ENCODE peak calls at places on chromosomes 4 and X, in seven cellular contexts. L, D, Z, J, H, P and Q are unnamed samples.

GRCh38 chr4:182163180-182163579 is 80.0 kb upstream of the TENM3 start:
- DNase-seq in L (no peak), D (no peak), Z (no peak), J (no peak), H (no peak), P (no peak), Q (no peak)

GRCh38 chr4:139875456-139875855 is 209.8 kb downstream of the MGST2 start:
- DNase-seq in L (no peak), D (no peak), Z (no peak), J (no peak), H (no peak), P (no peak), Q (no peak)

GRCh38 chr4:141669501-141669900 is 33.1 kb downstream of the IL15 start:
- DNase-seq in L (peak), D (no peak), Z (no peak), J (no peak), H (peak), P (no peak), Q (no peak)

GRCh38 chr4:21248336-21248735 is 548.1 kb downstream of the PACRGL start:
- DNase-seq in L (no peak), D (no peak), Z (no peak), J (no peak), H (no peak), P (no peak), Q (no peak)

GRCh38 chrX:23810279-23810678 is 27.3 kb downstream of the SAT1 start:
- DNase-seq in L (no peak), D (no peak), Z (no peak), J (no peak), H (no peak), P (no peak), Q (no peak)

GRCh38 chr4:140816806-140817205 is 60.6 kb upstream of the TBC1D9 start:
- DNase-seq in L (no peak), D (no peak), Z (no peak), J (no peak), H (no peak), P (no peak), Q (no peak)

GRCh38 chr4:146567396-146567795 is 45.7 kb upstream of the SLC10A7 start:
- DNase-seq in L (peak), D (no peak), Z (peak), J (no peak), H (peak), P (no peak), Q (no peak)

GRCh38 chrX:72029473-72030411 is 102.0 kb downstream of the RTL5 start:
- DNase-seq in L (peak), D (no peak), Z (peak), J (peak), H (peak), P (peak), Q (no peak)

GRCh38 chr4:107380190-107380589 is 339.8 kb downstream of the PAPSS1 start:
- DNase-seq in L (no peak), D (no peak), Z (no peak), J (no peak), H (no peak), P (no peak), Q (no peak)

GRCh38 chr4:139524062-139524631 is 31.9 kb downstream of the SETD7 start:
- DNase-seq in L (no peak), D (no peak), Z (peak), J (no peak), H (peak), P (no peak), Q (no peak)

GRCh38 chr4:11966782-11967181 is 538.1 kb upstream of the HS3ST1 start:
- DNase-seq in L (no peak), D (no peak), Z (no peak), J (no peak), H (no peak), P (no peak), Q (no peak)

GRCh38 chr4:86401826-86402225 is 42.0 kb upstream of the MAPK10 start:
- DNase-seq in L (peak), D (no peak), Z (no peak), J (no peak), H (no peak), P (no peak), Q (no peak)

GRCh38 chrX:115609621-115610020 is 48.6 kb downstream of the PLS3 start:
- DNase-seq in L (no peak), D (no peak), Z (no peak), J (no peak), H (no peak), P (no peak), Q (no peak)

GRCh38 chrX:39705299-39705698 is 392.5 kb downstream of the BCOR start:
- DNase-seq in L (peak), D (peak), Z (peak), J (no peak), H (peak), P (peak), Q (no peak)

GRCh38 chrX:107485019-107485418 is 35.6 kb downstream of the FRMPD3 start:
- DNase-seq in L (peak), D (no peak), Z (peak), J (no peak), H (peak), P (no peak), Q (no peak)

GRCh38 chr4:79653871-79654270 is 245.8 kb upstream of the GK2 start:
- DNase-seq in L (no peak), D (no peak), Z (no peak), J (no peak), H (no peak), P (no peak), Q (no peak)

GRCh38 chr4:136927172-136927571 is 605.1 kb downstream of the PCDH18 start:
- DNase-seq in L (peak), D (no peak), Z (peak), J (no peak), H (peak), P (no peak), Q (no peak)

GRCh38 chrX:49106930-49107329 is 16.6 kb downstream of the GPKOW start:
- DNase-seq in L (peak), D (peak), Z (peak), J (no peak), H (peak), P (peak), Q (no peak)

GRCh38 chrX:51837926-51838325 is 55.5 kb upstream of the MAGED1 start:
- DNase-seq in L (peak), D (peak), Z (peak), J (no peak), H (peak), P (no peak), Q (no peak)

GRCh38 chr4:7462509-7462971 is 27.8 kb upstream of the PSAPL1 start:
- DNase-seq in L (no peak), D (peak), Z (peak), J (no peak), H (peak), P (peak), Q (no peak)

GRCh38 chr4:169079942-169080827 is 70.1 kb upstream of the CBR4 start:
- DNase-seq in L (peak), D (peak), Z (peak), J (no peak), H (peak), P (no peak), Q (no peak)

GRCh38 chr4:8341691-8342090 is 72.1 kb downstream of the HTRA3 start:
- DNase-seq in L (no peak), D (no peak), Z (no peak), J (peak), H (no peak), P (no peak), Q (peak)

GRCh38 chr4:10295326-10295725 is 161.9 kb downstream of the ZNF518B start:
- DNase-seq in L (no peak), D (no peak), Z (no peak), J (no peak), H (no peak), P (no peak), Q (no peak)

DNA sequence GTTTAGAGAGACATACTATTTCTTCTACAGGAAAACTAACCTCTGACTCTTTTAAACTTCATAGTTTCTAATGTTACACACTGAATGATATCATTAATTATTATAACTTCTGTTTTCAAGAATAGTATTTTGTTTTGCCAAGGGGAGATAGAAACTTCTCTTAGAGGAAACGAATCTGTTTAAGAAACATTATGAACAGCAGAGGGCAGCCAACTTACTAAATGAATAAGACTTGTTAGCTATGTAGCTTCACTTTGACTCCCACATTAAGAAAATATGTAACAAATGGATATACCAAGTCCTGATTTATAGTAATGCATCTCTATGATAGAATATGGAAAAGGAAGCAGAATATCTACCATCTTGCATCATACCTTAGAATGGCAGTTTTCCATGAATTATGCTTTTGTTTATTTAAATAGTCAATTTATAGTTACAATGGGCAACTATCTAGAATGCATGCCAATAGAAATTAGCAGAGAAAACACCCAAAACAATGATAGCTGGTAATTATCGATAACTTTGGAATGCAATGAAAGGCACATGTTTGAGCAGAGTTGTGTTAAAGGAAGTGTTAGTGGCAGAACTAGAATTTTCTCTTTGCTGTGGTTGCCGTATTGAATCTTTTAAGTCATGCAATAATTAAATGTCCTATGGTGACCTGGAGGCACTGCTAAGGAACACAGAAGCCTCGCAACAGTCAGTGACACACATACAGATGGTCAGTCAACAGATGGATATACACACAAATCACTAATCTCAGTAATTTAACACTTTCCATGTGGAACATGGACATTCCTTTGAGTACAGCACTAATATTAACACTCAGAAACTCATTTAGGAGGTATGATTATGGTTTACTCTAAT is 105.7 kb upstream of the PDLIM3 start:
- DNase-seq in L (peak), D (no peak), Z (peak), J (no peak), H (peak), P (peak), Q (no peak)
- TF ChIP-seq CTCF in L (peak), D (peak), Z (peak), J (peak), H (peak), P (peak), Q (peak)

DNA sequence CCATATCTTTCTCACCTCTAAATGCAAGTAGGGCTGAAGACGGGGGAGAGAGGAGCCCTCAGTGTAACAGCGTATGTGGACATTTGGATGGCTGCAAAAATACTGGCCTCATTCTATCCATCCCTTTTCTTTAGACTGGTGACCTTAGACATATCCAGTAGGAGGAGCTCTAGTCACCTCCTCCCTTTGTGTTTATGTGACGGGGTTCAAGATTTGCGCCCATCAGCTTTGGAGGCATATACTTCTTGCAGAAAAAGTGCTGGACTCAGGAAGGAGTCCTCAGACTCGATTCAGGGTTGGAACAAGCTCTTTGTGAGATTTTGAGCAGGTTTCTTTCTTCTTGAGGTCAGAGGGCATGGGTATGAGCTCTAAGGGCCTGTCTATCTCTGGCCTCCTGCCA is 86.2 kb downstream of the MAMLD1 start:
- DNase-seq in L (no peak), D (no peak), Z (no peak), J (no peak), H (no peak), P (no peak), Q (no peak)
- TF ChIP-seq CTCF in L (no peak), D (no peak), Z (no peak), J (no peak), H (peak), P (peak), Q (peak)

GRCh38 chrX:101736651-101737050 is 77.0 kb upstream of the ARMCX2 start:
- DNase-seq in L (no peak), D (no peak), Z (no peak), J (no peak), H (no peak), P (no peak), Q (no peak)

GRCh38 chrX:101744085-101744484 is 84.4 kb upstream of the ARMCX2 start:
- DNase-seq in L (peak), D (no peak), Z (peak), J (no peak), H (peak), P (no peak), Q (no peak)

GRCh38 chrX:101745046-101745445 is 85.4 kb upstream of the ARMCX2 start:
- DNase-seq in L (no peak), D (no peak), Z (no peak), J (no peak), H (no peak), P (no peak), Q (no peak)

GRCh38 chrX:101740642-101741041 is 81.0 kb upstream of the ARMCX2 start:
- DNase-seq in L (no peak), D (no peak), Z (no peak), J (no peak), H (no peak), P (no peak), Q (no peak)
- TF ChIP-seq CTCF in L (no peak), D (no peak), Z (no peak), J (no peak), H (no peak), P (no peak), Q (no peak)

GRCh38 chr4:34417160-34417559 is 1827.2 kb downstream of the ARAP2 start:
- DNase-seq in L (no peak), D (no peak), Z (no peak), J (no peak), H (peak), P (no peak), Q (no peak)

GRCh38 chr4:34422472-34422871 is 1821.8 kb downstream of the ARAP2 start:
- DNase-seq in L (peak), D (no peak), Z (peak), J (no peak), H (peak), P (no peak), Q (no peak)
- TF ChIP-seq CTCF in L (peak), D (no peak), Z (no peak), J (no peak), H (peak), P (peak), Q (peak)

GRCh38 chr4:82287720-82288119 is 86.1 kb downstream of the HNRNPD start:
- DNase-seq in L (no peak), D (no peak), Z (no peak), J (no peak), H (no peak), P (no peak), Q (no peak)

GRCh38 chr4:82282875-82283274 is 90.9 kb downstream of the HNRNPD start:
- DNase-seq in L (no peak), D (no peak), Z (no peak), J (no peak), H (no peak), P (no peak), Q (no peak)

GRCh38 chr4:82284858-82285805 is 88.7 kb downstream of the HNRNPD start:
- DNase-seq in L (peak), D (peak), Z (peak), J (peak), H (peak), P (peak), Q (peak)

DNA sequence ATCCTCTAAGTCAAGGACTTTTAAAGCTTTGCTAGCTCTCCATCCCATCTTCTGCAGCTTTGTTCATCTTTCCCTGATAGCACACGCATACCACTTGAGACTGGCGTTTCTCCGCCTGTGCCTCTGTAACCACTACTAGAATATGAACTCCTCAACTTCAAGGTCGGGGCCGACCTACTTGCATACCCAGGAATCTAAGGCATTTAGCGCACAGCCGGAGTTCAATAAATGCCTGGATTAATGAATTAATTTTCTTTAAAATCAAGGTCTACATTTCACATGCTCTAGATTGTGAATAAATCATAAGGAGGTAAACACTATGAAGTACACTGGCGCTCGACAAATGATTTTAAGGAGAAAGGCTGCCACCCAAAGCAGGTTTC is 89.3 kb downstream of the HNRNPD start:
- DNase-seq in L (no peak), D (no peak), Z (peak), J (no peak), H (peak), P (no peak), Q (no peak)
- TF ChIP-seq CTCF in L (no peak), D (no peak), Z (no peak), J (no peak), H (no peak), P (no peak), Q (no peak)